ENCODE peak calls at places on chromosomes 4 and X, in five cellular contexts. One of them, this sample, is unnamed.

GRCh38 chr4:111136438-111136837 is 513.6 kb upstream of the PITX2 start:
- DNase-seq in K562: no peak
- DNase-seq in GM12878: no peak
- DNase-seq in H1: no peak
- DNase-seq in HepG2: peak
- DNase-seq in this sample: no peak

GRCh38 chr4:150986085-150986484 is 29.0 kb downstream of the LRBA start:
- DNase-seq in K562: no peak
- DNase-seq in H1: no peak
- DNase-seq in GM12878: no peak
- DNase-seq in HepG2: no peak
- DNase-seq in this sample: no peak

GRCh38 chrX:63013549-63013948 is 337.6 kb downstream of the SPIN4 start:
- DNase-seq in GM12878: no peak
- DNase-seq in H1: no peak
- DNase-seq in HepG2: no peak
- DNase-seq in K562: no peak
- DNase-seq in this sample: no peak

GRCh38 chr4:141391293-141391692 is 170.6 kb downstream of the ZNF330 start:
- DNase-seq in HepG2: no peak
- DNase-seq in GM12878: no peak
- DNase-seq in H1: no peak
- DNase-seq in K562: no peak
- DNase-seq in this sample: no peak

GRCh38 chrX:9832811-9833210 is 46.6 kb downstream of the SHROOM2 start:
- DNase-seq in H1: no peak
- DNase-seq in HepG2: no peak
- DNase-seq in GM12878: no peak
- DNase-seq in K562: no peak
- DNase-seq in this sample: no peak

GRCh38 chr4:184657144-184657543 is 7.6 kb downstream of the PRIMPOL start:
- DNase-seq in H1: no peak
- DNase-seq in GM12878: no peak
- DNase-seq in HepG2: no peak
- DNase-seq in K562: no peak
- DNase-seq in this sample: no peak

GRCh38 chrX:1614927-1615326 is at the start of gene ASMT:
- DNase-seq in GM12878: no peak
- DNase-seq in K562: no peak
- DNase-seq in H1: no peak
- DNase-seq in HepG2: no peak
- DNase-seq in this sample: peak

GRCh38 chrX:49053223-49054072 is 5.4 kb upstream of the CCDC120 start:
- DNase-seq in H1: peak
- DNase-seq in K562: peak
- DNase-seq in HepG2: peak
- DNase-seq in GM12878: no peak
- DNase-seq in this sample: peak

GRCh38 chrX:64885850-64886249 is 90.4 kb downstream of the ZC4H2 start:
- DNase-seq in GM12878: no peak
- DNase-seq in H1: peak
- DNase-seq in K562: peak
- DNase-seq in HepG2: no peak
- DNase-seq in this sample: peak

GRCh38 chr4:30753316-30753715 is 33.1 kb downstream of the PCDH7 start:
- DNase-seq in HepG2: no peak
- DNase-seq in H1: no peak
- DNase-seq in K562: no peak
- DNase-seq in GM12878: no peak
- DNase-seq in this sample: no peak

GRCh38 chr4:159227378-159227777 is 124.5 kb downstream of the RAPGEF2 start:
- DNase-seq in HepG2: no peak
- DNase-seq in H1: no peak
- DNase-seq in K562: no peak
- DNase-seq in GM12878: no peak
- DNase-seq in this sample: no peak

GRCh38 chr4:140046573-140046972 is 107.4 kb downstream of the MAML3 start:
- DNase-seq in HepG2: no peak
- DNase-seq in H1: no peak
- DNase-seq in GM12878: no peak
- DNase-seq in K562: no peak
- DNase-seq in this sample: no peak

GRCh38 chrX:155877288-155877687 is 3.9 kb upstream of the VAMP7 start:
- DNase-seq in K562: no peak
- DNase-seq in GM12878: no peak
- DNase-seq in H1: no peak
- DNase-seq in HepG2: no peak
- DNase-seq in this sample: no peak

GRCh38 chrX:41692162-41692749 is 3.5 kb downstream of the GPR34 start:
- DNase-seq in HepG2: no peak
- DNase-seq in GM12878: no peak
- DNase-seq in K562: no peak
- DNase-seq in H1: no peak
- DNase-seq in this sample: no peak

GRCh38 chr4:61493470-61493869 is 293.3 kb downstream of the ADGRL3 start:
- DNase-seq in GM12878: no peak
- DNase-seq in K562: no peak
- DNase-seq in HepG2: no peak
- DNase-seq in H1: no peak
- DNase-seq in this sample: no peak

GRCh38 chrX:107025538-107025937 is 25.5 kb upstream of the MORC4 start:
- DNase-seq in GM12878: no peak
- DNase-seq in K562: peak
- DNase-seq in HepG2: peak
- DNase-seq in H1: no peak
- DNase-seq in this sample: no peak

GRCh38 chr4:16032382-16032743 is 51.5 kb downstream of the PROM1 start:
- DNase-seq in H1: no peak
- DNase-seq in GM12878: no peak
- DNase-seq in HepG2: peak
- DNase-seq in K562: no peak
- DNase-seq in this sample: no peak

GRCh38 chr4:107825072-107825789 is 499 bp downstream of the SGMS2 start:
- DNase-seq in H1: peak
- DNase-seq in K562: no peak
- DNase-seq in HepG2: no peak
- DNase-seq in GM12878: no peak
- DNase-seq in this sample: peak

GRCh38 chrX:153642313-153642654 is 4.7 kb upstream of the DUSP9 start:
- DNase-seq in GM12878: no peak
- DNase-seq in K562: peak
- DNase-seq in HepG2: no peak
- DNase-seq in H1: peak
- DNase-seq in this sample: peak

GRCh38 chr4:20074450-20074849 is 177.3 kb upstream of the SLIT2 start:
- DNase-seq in H1: no peak
- DNase-seq in HepG2: no peak
- DNase-seq in K562: no peak
- DNase-seq in GM12878: no peak
- DNase-seq in this sample: no peak

GRCh38 chrX:41145920-41146608 is 60.8 kb downstream of the USP9X start:
- DNase-seq in H1: no peak
- DNase-seq in GM12878: no peak
- DNase-seq in K562: no peak
- DNase-seq in HepG2: no peak
- DNase-seq in this sample: no peak

GRCh38 chrX:43065978-43066377 is 288.0 kb upstream of the PPP1R2C start:
- DNase-seq in H1: no peak
- DNase-seq in GM12878: no peak
- DNase-seq in HepG2: no peak
- DNase-seq in K562: no peak
- DNase-seq in this sample: no peak

GRCh38 chr4:13670456-13671150 is 43.1 kb upstream of the BOD1L1 start:
- DNase-seq in HepG2: no peak
- DNase-seq in GM12878: no peak
- DNase-seq in H1: no peak
- DNase-seq in K562: no peak
- DNase-seq in this sample: no peak

DNA sequence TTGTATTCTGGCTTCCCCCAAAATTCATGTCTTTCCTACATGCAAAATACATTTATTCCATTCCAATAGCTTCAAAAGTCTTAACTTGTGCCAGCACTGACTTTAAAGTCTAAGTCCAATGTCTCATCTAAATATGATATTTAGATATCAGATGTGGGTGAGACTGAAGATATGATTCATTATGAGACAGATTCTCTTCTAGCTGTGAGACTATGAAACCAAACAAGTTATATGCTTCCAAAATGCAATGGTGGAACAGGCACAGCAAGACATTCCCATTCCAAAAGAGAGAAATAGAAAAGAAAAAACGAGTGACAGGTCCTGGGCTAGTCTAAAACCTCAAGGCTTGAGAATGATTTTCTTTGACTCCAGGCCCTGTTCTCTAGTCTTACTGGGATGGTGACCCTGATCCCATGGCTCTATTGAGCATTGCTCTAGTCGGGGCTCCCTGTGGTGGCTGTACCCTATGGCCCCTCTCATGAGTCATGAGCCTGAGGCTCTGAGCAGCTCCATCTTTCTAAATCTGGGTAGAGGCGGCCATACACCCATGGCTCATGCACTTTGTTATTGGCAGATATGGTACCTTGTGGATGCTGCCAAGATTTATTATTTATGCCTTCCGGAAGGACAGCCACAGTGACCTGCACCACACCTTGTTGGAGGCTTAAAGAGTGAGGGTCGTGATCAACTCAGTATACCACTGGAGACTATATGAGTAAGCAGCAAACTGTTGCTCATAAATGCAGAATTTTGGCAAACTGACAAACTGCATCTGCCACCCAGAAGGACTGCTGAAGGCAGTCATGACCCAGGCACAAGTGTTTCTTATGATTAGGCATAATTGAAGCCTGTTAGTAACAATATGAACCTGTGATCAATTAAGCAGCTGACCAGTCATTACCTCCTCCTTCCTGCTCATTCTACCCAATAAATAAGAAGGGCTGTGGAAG is 38.5 kb upstream of the BOD1L1 start:
- DNase-seq in HepG2: no peak
- DNase-seq in H1: no peak
- DNase-seq in GM12878: no peak
- DNase-seq in K562: no peak
- DNase-seq in this sample: no peak
- TF ChIP-seq ATF2 in HepG2: no peak
- TF ChIP-seq ATF2 in H1: no peak
- TF ChIP-seq ATF2 in GM12878: no peak
- TF ChIP-seq ATF2 in K562: no peak
- TF ChIP-seq ATF2 in this sample: no peak

DNA sequence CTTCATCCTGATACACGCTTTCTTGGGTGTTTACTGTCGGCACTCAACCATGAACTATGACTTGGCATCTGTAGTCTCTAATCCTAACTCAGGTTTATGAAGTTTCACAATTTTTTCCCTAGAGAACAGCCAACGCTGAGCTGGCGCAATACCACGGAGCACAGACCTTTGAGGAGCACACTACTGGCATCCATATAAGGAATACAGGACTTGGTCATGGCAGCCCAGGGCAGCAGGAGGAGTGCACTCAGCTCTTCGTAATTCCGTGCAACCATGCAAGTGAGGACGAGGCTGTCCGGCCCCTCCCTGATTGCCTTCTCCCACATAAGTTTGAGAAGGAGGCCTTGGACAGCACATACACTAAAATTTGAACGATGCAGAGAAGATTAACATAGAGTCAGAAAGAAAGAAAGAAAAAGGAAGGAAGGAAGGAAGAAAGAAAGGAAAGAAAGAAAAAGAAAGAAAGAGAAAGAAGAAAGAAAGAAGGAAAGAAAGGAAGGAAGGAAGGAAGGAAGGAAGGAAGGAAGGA is 41.0 kb upstream of the PDLIM5 start:
- DNase-seq in HepG2: peak
- DNase-seq in K562: no peak
- DNase-seq in H1: no peak
- DNase-seq in GM12878: no peak
- DNase-seq in this sample: no peak
- TF ChIP-seq ATF2 in HepG2: peak
- TF ChIP-seq ATF2 in K562: no peak
- TF ChIP-seq ATF2 in H1: no peak
- TF ChIP-seq ATF2 in GM12878: no peak
- TF ChIP-seq ATF2 in this sample: no peak

GRCh38 chr4:13865871-13866669 is 238.5 kb upstream of the BOD1L1 start:
- DNase-seq in K562: no peak
- DNase-seq in HepG2: no peak
- DNase-seq in GM12878: no peak
- DNase-seq in H1: no peak
- DNase-seq in this sample: no peak
- TF ChIP-seq ATF2 in K562: no peak
- TF ChIP-seq ATF2 in HepG2: no peak
- TF ChIP-seq ATF2 in GM12878: no peak
- TF ChIP-seq ATF2 in H1: no peak
- TF ChIP-seq ATF2 in this sample: no peak

GRCh38 chr4:4637710-4638109 is 95.9 kb upstream of the STX18 start:
- DNase-seq in K562: no peak
- DNase-seq in HepG2: no peak
- DNase-seq in GM12878: peak
- DNase-seq in H1: no peak
- DNase-seq in this sample: no peak

GRCh38 chr4:4642201-4643025 is 100.6 kb upstream of the STX18 start:
- DNase-seq in HepG2: no peak
- DNase-seq in H1: peak
- DNase-seq in GM12878: no peak
- DNase-seq in K562: no peak
- DNase-seq in this sample: peak

GRCh38 chr4:4641661-4642180 is 99.9 kb upstream of the STX18 start:
- DNase-seq in H1: peak
- DNase-seq in K562: no peak
- DNase-seq in GM12878: no peak
- DNase-seq in HepG2: peak
- DNase-seq in this sample: peak

GRCh38 chr4:4640692-4641091 is 98.8 kb upstream of the STX18 start:
- DNase-seq in GM12878: no peak
- DNase-seq in HepG2: peak
- DNase-seq in H1: peak
- DNase-seq in K562: no peak
- DNase-seq in this sample: peak

GRCh38 chr4:4639370-4639769 is 97.5 kb upstream of the STX18 start:
- DNase-seq in HepG2: no peak
- DNase-seq in GM12878: no peak
- DNase-seq in H1: no peak
- DNase-seq in K562: no peak
- DNase-seq in this sample: no peak
- TF ChIP-seq ATF2 in HepG2: no peak
- TF ChIP-seq ATF2 in GM12878: no peak
- TF ChIP-seq ATF2 in H1: no peak
- TF ChIP-seq ATF2 in K562: no peak
- TF ChIP-seq ATF2 in this sample: no peak

DNA sequence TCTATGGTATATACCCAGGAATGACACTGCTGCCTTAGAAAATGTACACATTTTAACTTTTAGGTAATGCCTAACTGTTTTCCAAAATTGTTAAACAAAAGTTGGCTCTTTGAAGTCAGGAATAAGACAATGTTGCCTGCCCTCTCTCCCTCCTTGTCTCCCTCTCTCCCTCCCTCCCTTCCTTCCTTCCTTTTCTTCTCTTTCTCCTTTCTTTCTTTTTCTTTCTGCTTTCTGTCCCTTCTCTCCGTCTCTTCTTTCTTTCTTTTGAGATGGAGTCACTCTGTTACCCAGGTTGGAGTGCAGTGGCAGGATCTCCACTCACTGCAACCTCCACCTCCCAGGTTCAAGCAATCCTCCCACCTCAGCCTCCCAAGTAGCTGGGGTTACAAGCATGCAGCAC is 4.6 kb upstream of the TMA16 start:
- DNase-seq in K562: no peak
- DNase-seq in H1: no peak
- DNase-seq in GM12878: no peak
- DNase-seq in HepG2: no peak
- DNase-seq in this sample: no peak
- TF ChIP-seq ATF2 in K562: no peak
- TF ChIP-seq ATF2 in H1: no peak
- TF ChIP-seq ATF2 in GM12878: no peak
- TF ChIP-seq ATF2 in HepG2: no peak
- TF ChIP-seq ATF2 in this sample: no peak

GRCh38 chr4:163384434-163384833 is 40.7 kb downstream of the NPY5R start:
- DNase-seq in GM12878: no peak
- DNase-seq in H1: no peak
- DNase-seq in K562: no peak
- DNase-seq in HepG2: no peak
- DNase-seq in this sample: no peak
- TF ChIP-seq ATF2 in GM12878: no peak
- TF ChIP-seq ATF2 in H1: no peak
- TF ChIP-seq ATF2 in K562: no peak
- TF ChIP-seq ATF2 in HepG2: no peak
- TF ChIP-seq ATF2 in this sample: no peak